ENCODE peak calls at places on chromosome 12, in four cellular contexts. A, U, O and P are unnamed samples.
A peak's percentile ranks its signal among the peaks of the same experiment; 100 is the strongest.

GRCh38 chr12:116551619-116551951 is 7.6 kb upstream of the MAP1LC3B2 start:
- DNase-seq in A (no peak), U (no peak), O (no peak), P (no peak)

GRCh38 chr12:132139912-132140311 is 4.2 kb downstream of the DDX51 start:
- DNase-seq in A (no peak), U (peak; percentile 17), O (no peak), P (no peak)

GRCh38 chr12:132698336-132698735 is 10.9 kb downstream of the PXMP2 start:
- DNase-seq in A (no peak), U (no peak), O (no peak), P (no peak)

GRCh38 chr12:47078733-47079364 is 572 bp upstream of the PCED1B start:
- DNase-seq in A (no peak), U (peak; percentile 42), O (no peak), P (no peak)

GRCh38 chr12:111424189-111424792 is 18.6 kb downstream of the SH2B3 start:
- DNase-seq in A (no peak), U (no peak), O (no peak), P (no peak)

GRCh38 chr12:15268927-15269552 is 47.8 kb upstream of the RERG start:
- DNase-seq in A (peak; percentile 87), U (peak; percentile 37), O (peak; percentile 14), P (no peak)

GRCh38 chr12:131460516-131460915 is 250.4 kb upstream of the SFSWAP start:
- DNase-seq in A (no peak), U (no peak), O (no peak), P (no peak)

GRCh38 chr12:96652870-96653269 is 163.5 kb downstream of the CFAP54 start:
- DNase-seq in A (no peak), U (no peak), O (no peak), P (no peak)

GRCh38 chr12:69563166-69563762 is 22.0 kb upstream of the CCT2 start:
- DNase-seq in A (no peak), U (no peak), O (no peak), P (no peak)

GRCh38 chr12:105166736-105167135 is 59.2 kb downstream of the WASHC4 start:
- DNase-seq in A (peak; percentile 42), U (no peak), O (no peak), P (no peak)

GRCh38 chr12:120903818-120904773 is at the start of gene SPPL3:
- DNase-seq in A (peak; percentile 81), U (peak; percentile 92), O (peak; percentile 96), P (peak; percentile 89)

GRCh38 chr12:2944401-2945047 is 14.7 kb upstream of the TEAD4 start:
- DNase-seq in A (peak; percentile 64), U (peak; percentile 66), O (peak; percentile 29), P (no peak)

GRCh38 chr12:75439048-75439447 is 41.5 kb upstream of the GLIPR1 start:
- DNase-seq in A (no peak), U (no peak), O (no peak), P (no peak)

DNA sequence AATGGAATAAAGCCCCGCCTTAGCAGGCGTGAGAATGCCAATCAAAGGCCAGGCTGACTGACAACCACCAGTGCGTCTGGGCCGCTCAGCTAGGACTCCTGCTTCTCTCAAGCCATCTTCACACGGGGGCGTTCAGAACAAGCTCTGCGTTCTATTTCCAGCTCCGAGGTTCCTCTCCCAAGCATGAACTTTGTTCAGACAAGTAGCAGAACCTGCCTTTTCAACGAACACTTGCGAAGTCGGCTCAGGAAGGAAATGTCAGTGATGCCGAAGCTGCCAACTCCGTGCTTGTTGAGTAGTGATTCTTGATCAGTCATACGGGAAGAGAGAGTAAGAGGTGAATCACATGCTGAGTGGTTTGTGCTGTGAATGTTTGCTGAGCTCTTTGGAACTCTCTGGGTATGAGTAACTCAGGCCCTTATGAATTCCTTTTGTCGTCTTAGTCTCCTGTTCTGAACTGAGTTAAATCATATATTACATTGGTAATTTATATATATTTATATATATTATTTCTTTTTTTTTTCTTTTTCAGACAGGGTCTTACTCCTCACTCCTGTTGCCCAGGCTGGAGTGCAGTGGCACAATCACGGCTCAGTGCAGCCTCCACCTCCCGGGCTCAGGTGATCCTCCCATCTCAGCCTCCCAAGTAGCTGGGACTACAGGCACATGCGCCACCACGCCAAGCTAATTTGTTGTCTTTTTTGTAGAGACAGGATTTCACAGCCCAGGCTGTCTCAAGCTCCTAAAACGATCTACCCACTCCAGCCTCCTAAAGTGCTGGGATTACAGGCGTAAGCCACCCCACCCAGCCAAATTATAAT is 29.4 kb upstream of the BCL7A start:
- DNase-seq in A (peak; percentile 95), U (peak; percentile 87), O (no peak), P (no peak)
- H3K27ac ChIP-seq in A (peak overlapping the region; percentile 95), U (peak overlapping the region; percentile 69), O (peak overlapping the region; percentile 63), P (no peak overlapping the region)

GRCh38 chr12:115451151-115451784 is 767.3 kb upstream of the TBX3 start:
- DNase-seq in A (no peak), U (no peak), O (no peak), P (no peak)

GRCh38 chr12:115450710-115451109 is 766.7 kb upstream of the TBX3 start:
- DNase-seq in A (no peak), U (no peak), O (no peak), P (no peak)

GRCh38 chr12:115452751-115453281 is 768.8 kb upstream of the TBX3 start:
- DNase-seq in A (no peak), U (no peak), O (no peak), P (no peak)

GRCh38 chr12:115450017-115450416 is 766.0 kb upstream of the TBX3 start:
- DNase-seq in A (no peak), U (no peak), O (no peak), P (no peak)

DNA sequence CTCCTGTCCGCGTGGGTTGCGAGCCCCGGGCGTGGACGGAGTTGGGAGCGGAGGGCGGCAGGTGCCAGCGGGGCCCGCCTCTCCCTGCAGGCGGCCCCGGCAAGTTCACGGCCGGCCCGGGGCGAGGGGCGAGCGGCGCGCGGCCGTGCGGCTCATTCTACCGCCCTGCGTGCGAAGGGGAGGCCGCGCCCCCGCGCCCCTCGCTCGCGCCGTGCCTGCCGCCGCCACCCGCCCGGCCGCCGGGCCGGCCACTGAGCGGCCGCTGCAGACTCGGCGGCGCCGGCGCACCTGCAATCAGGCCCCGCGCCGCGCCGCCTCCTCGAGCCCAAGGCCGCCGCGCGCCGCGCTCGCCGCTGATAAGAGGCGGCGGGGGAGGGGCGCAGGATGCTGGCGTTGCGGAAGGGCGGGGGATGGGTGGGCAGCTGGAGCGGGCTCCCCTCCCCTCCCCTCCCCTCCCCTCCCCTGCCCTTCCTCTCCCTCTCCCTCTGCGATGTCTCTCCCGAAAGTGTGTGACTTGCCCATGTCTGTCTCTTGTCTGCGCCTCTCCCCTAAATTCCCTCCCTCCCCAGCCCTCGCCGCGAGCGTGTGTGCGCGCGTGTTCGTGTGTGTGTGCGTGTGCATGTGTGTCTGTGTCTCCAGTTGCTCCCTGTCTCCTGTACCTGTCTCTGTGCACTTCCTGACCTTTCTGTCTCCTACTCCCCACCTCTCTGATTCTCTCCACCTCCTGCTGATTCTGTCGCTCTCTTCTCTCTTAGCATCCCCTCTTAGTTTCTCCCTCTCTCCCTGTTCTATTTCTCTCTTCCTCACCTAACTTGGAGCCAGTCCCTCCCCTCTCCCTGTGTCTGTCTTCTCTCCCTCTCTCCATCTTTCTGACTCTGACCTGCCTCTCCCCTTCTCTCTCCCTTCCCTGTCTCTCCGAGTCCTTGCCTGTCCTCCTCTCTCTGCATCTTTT is 768.1 kb upstream of the TBX3 start:
- DNase-seq in A (no peak), U (no peak), O (peak; percentile 59), P (no peak)
- H3K4me3 ChIP-seq in A (peak overlapping the region; percentile 35), U (peak overlapping the region; percentile 23), O (peak overlapping the region; percentile 60), P (peak overlapping the region; percentile 67)

GRCh38 chr12:54416908-54417603 is 2.0 kb downstream of the ITGA5 start:
- DNase-seq in A (peak; percentile 57), U (no peak), O (no peak), P (no peak)
- H3K27ac ChIP-seq in A (peak overlapping the region; percentile 85), U (peak overlapping the region; percentile 92), O (peak overlapping the region; percentile 89), P (peak overlapping the region; percentile 89)

DNA sequence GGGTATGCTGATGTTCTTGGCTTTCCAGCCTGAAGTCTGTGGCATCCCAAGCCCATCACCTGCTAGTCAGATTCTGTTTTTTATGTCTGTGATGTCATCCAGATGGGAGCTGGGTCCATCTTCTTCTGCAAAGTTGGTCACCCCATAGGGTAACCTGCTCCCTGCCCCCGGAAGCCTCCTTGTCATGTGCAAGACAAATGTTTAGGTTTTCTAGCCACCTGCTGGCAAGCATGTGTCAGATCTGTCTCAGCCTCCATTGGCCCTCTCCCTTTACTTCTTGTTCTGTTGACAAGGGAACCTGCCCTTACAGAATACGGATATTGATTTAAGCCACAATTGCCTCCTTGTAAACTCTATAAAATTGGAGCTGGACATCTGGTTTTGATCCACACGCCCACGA is 7.4 kb downstream of the NTF3 start:
- DNase-seq in A (no peak), U (no peak), O (no peak), P (no peak)
- H3K4me3 ChIP-seq in A (no peak overlapping the region), U (no peak overlapping the region), O (no peak overlapping the region), P (no peak overlapping the region)

GRCh38 chr12:12715459-12716150 is 1.6 kb upstream of the CDKN1B start:
- DNase-seq in A (no peak), U (no peak), O (no peak), P (no peak)
- H3K27ac ChIP-seq in A (peak overlapping the region; percentile 95), U (peak overlapping the region; percentile 100), O (peak overlapping the region; percentile 97), P (peak overlapping the region; percentile 97)